ENCODE peak calls at places on chromosomes 7 and 10, in five cellular contexts. One of them, this sample, is unnamed.

GRCh38 chr10:43211030-43211429 is 55.8 kb downstream of the RASGEF1A start:
- DNase-seq in right lobe of liver: peak; percentile 9
- DNase-seq in choroid plexus epithelial cell: peak; percentile 21
- DNase-seq in bronchial epithelial cell: peak; percentile 31
- DNase-seq in upper lobe of right lung: peak; percentile 52
- DNase-seq in this sample: no peak

GRCh38 chr10:597976-598375 is 91.5 kb downstream of the DIP2C start:
- DNase-seq in right lobe of liver: no peak
- DNase-seq in choroid plexus epithelial cell: no peak
- DNase-seq in bronchial epithelial cell: no peak
- DNase-seq in upper lobe of right lung: peak; percentile 57
- DNase-seq in this sample: no peak

GRCh38 chr10:58217612-58218011 is 50.1 kb downstream of the IPMK start:
- DNase-seq in right lobe of liver: no peak
- DNase-seq in choroid plexus epithelial cell: peak; percentile 40
- DNase-seq in bronchial epithelial cell: no peak
- DNase-seq in upper lobe of right lung: no peak
- DNase-seq in this sample: no peak

GRCh38 chr7:107891619-107892366 is 810 bp downstream of the DLD start:
- DNase-seq in right lobe of liver: no peak
- DNase-seq in choroid plexus epithelial cell: peak; percentile 43
- DNase-seq in bronchial epithelial cell: peak; percentile 51
- DNase-seq in upper lobe of right lung: no peak
- DNase-seq in this sample: no peak

GRCh38 chr10:34758447-34758996 is 56.6 kb downstream of the PARD3 start:
- DNase-seq in right lobe of liver: no peak
- DNase-seq in choroid plexus epithelial cell: peak; percentile 60
- DNase-seq in bronchial epithelial cell: peak; percentile 99
- DNase-seq in upper lobe of right lung: no peak
- DNase-seq in this sample: no peak

GRCh38 chr10:48552946-48553564 is 51.8 kb downstream of the ARHGAP22 start:
- DNase-seq in right lobe of liver: no peak
- DNase-seq in choroid plexus epithelial cell: no peak
- DNase-seq in bronchial epithelial cell: no peak
- DNase-seq in upper lobe of right lung: no peak
- DNase-seq in this sample: no peak

GRCh38 chr10:86344714-86345161 is 21.9 kb downstream of the GRID1 start:
- DNase-seq in right lobe of liver: no peak
- DNase-seq in choroid plexus epithelial cell: no peak
- DNase-seq in bronchial epithelial cell: no peak
- DNase-seq in upper lobe of right lung: peak; percentile 55
- DNase-seq in this sample: no peak

GRCh38 chr10:132030898-132031463 is 34.8 kb upstream of the JAKMIP3 start:
- DNase-seq in right lobe of liver: no peak
- DNase-seq in choroid plexus epithelial cell: no peak
- DNase-seq in bronchial epithelial cell: peak; percentile 59
- DNase-seq in upper lobe of right lung: peak; percentile 13
- DNase-seq in this sample: no peak

GRCh38 chr10:76396126-76396525 is 964.7 kb downstream of the LRMDA start:
- DNase-seq in right lobe of liver: no peak
- DNase-seq in choroid plexus epithelial cell: no peak
- DNase-seq in bronchial epithelial cell: no peak
- DNase-seq in upper lobe of right lung: no peak
- DNase-seq in this sample: no peak

GRCh38 chr7:149884016-149884415 is 10.2 kb downstream of the ATP6V0E2 start:
- DNase-seq in right lobe of liver: peak; percentile 75
- DNase-seq in choroid plexus epithelial cell: no peak
- DNase-seq in bronchial epithelial cell: no peak
- DNase-seq in upper lobe of right lung: no peak
- DNase-seq in this sample: no peak

GRCh38 chr10:33238643-33239042 is 95.8 kb downstream of the NRP1 start:
- DNase-seq in right lobe of liver: no peak
- DNase-seq in choroid plexus epithelial cell: peak; percentile 76
- DNase-seq in bronchial epithelial cell: peak; percentile 91
- DNase-seq in upper lobe of right lung: no peak
- DNase-seq in this sample: no peak

GRCh38 chr7:668139-668871 is 58.2 kb upstream of the DNAAF5 start:
- DNase-seq in right lobe of liver: no peak
- DNase-seq in choroid plexus epithelial cell: peak; percentile 89
- DNase-seq in bronchial epithelial cell: no peak
- DNase-seq in upper lobe of right lung: no peak
- DNase-seq in this sample: no peak

GRCh38 chr7:99004781-99005500 is 126.6 kb downstream of the TRRAP start:
- DNase-seq in right lobe of liver: no peak
- DNase-seq in choroid plexus epithelial cell: no peak
- DNase-seq in bronchial epithelial cell: peak; percentile 44
- DNase-seq in upper lobe of right lung: no peak
- DNase-seq in this sample: no peak

GRCh38 chr7:107138696-107139420 is 29.9 kb upstream of the HBP1 start:
- DNase-seq in right lobe of liver: no peak
- DNase-seq in choroid plexus epithelial cell: peak; percentile 16
- DNase-seq in bronchial epithelial cell: no peak
- DNase-seq in upper lobe of right lung: no peak
- DNase-seq in this sample: no peak

GRCh38 chr10:34628174-34628802 is 186.8 kb downstream of the PARD3 start:
- DNase-seq in right lobe of liver: peak; percentile 36
- DNase-seq in choroid plexus epithelial cell: peak; percentile 49
- DNase-seq in bronchial epithelial cell: no peak
- DNase-seq in upper lobe of right lung: no peak
- DNase-seq in this sample: no peak

GRCh38 chr10:33229252-33229943 is 105.1 kb downstream of the NRP1 start:
- DNase-seq in right lobe of liver: no peak
- DNase-seq in choroid plexus epithelial cell: peak; percentile 62
- DNase-seq in bronchial epithelial cell: no peak
- DNase-seq in upper lobe of right lung: no peak
- DNase-seq in this sample: no peak

GRCh38 chr7:156949541-156950380 is at the start of gene NOM1:
- DNase-seq in right lobe of liver: peak; percentile 91
- DNase-seq in choroid plexus epithelial cell: peak; percentile 86
- DNase-seq in bronchial epithelial cell: peak; percentile 54
- DNase-seq in upper lobe of right lung: peak; percentile 96
- DNase-seq in this sample: peak; percentile 63

GRCh38 chr7:107118109-107118900 is 50.5 kb upstream of the HBP1 start:
- DNase-seq in right lobe of liver: no peak
- DNase-seq in choroid plexus epithelial cell: peak; percentile 48
- DNase-seq in bronchial epithelial cell: no peak
- DNase-seq in upper lobe of right lung: no peak
- DNase-seq in this sample: no peak

GRCh38 chr7:110090113-110090820 is 1000.7 kb upstream of the LRRN3 start:
- DNase-seq in right lobe of liver: no peak
- DNase-seq in choroid plexus epithelial cell: peak; percentile 77
- DNase-seq in bronchial epithelial cell: peak; percentile 51
- DNase-seq in upper lobe of right lung: no peak
- DNase-seq in this sample: peak; percentile 25

GRCh38 chr7:25311346-25311745 is 83.1 kb upstream of the NPVF start:
- DNase-seq in right lobe of liver: no peak
- DNase-seq in choroid plexus epithelial cell: no peak
- DNase-seq in bronchial epithelial cell: peak; percentile 91
- DNase-seq in upper lobe of right lung: no peak
- DNase-seq in this sample: no peak

GRCh38 chr7:44223362-44224114 is 22.8 kb downstream of the YKT6 start:
- DNase-seq in right lobe of liver: peak; percentile 10
- DNase-seq in choroid plexus epithelial cell: no peak
- DNase-seq in bronchial epithelial cell: no peak
- DNase-seq in upper lobe of right lung: peak; percentile 55
- DNase-seq in this sample: no peak

GRCh38 chr7:117781707-117782106 is 91.5 kb downstream of the CTTNBP2 start:
- DNase-seq in right lobe of liver: no peak
- DNase-seq in choroid plexus epithelial cell: peak; percentile 3
- DNase-seq in bronchial epithelial cell: peak; percentile 73
- DNase-seq in upper lobe of right lung: no peak
- DNase-seq in this sample: no peak

GRCh38 chr10:5665380-5666323 is 743 bp downstream of the ASB13 start:
- DNase-seq in right lobe of liver: peak; percentile 49
- DNase-seq in choroid plexus epithelial cell: no peak
- DNase-seq in bronchial epithelial cell: peak; percentile 19
- DNase-seq in upper lobe of right lung: peak; percentile 76
- DNase-seq in this sample: no peak

GRCh38 chr7:147485660-147486210 is 1104.8 kb upstream of the C7orf33 start:
- DNase-seq in right lobe of liver: no peak
- DNase-seq in choroid plexus epithelial cell: no peak
- DNase-seq in bronchial epithelial cell: no peak
- DNase-seq in upper lobe of right lung: no peak
- DNase-seq in this sample: no peak

GRCh38 chr10:14594878-14595525 is 179.7 kb downstream of the FAM107B start:
- DNase-seq in right lobe of liver: no peak
- DNase-seq in choroid plexus epithelial cell: no peak
- DNase-seq in bronchial epithelial cell: no peak
- DNase-seq in upper lobe of right lung: no peak
- DNase-seq in this sample: no peak

GRCh38 chr10:14592026-14592425 is 182.7 kb downstream of the FAM107B start:
- DNase-seq in right lobe of liver: peak; percentile 61
- DNase-seq in choroid plexus epithelial cell: no peak
- DNase-seq in bronchial epithelial cell: peak; percentile 55
- DNase-seq in upper lobe of right lung: no peak
- DNase-seq in this sample: no peak

GRCh38 chr10:14595526-14596182 is 179.0 kb downstream of the FAM107B start:
- DNase-seq in right lobe of liver: no peak
- DNase-seq in choroid plexus epithelial cell: no peak
- DNase-seq in bronchial epithelial cell: no peak
- DNase-seq in upper lobe of right lung: no peak
- DNase-seq in this sample: no peak

GRCh38 chr10:14593806-14594205 is 180.9 kb downstream of the FAM107B start:
- DNase-seq in right lobe of liver: no peak
- DNase-seq in choroid plexus epithelial cell: no peak
- DNase-seq in bronchial epithelial cell: no peak
- DNase-seq in upper lobe of right lung: no peak
- DNase-seq in this sample: no peak

DNA sequence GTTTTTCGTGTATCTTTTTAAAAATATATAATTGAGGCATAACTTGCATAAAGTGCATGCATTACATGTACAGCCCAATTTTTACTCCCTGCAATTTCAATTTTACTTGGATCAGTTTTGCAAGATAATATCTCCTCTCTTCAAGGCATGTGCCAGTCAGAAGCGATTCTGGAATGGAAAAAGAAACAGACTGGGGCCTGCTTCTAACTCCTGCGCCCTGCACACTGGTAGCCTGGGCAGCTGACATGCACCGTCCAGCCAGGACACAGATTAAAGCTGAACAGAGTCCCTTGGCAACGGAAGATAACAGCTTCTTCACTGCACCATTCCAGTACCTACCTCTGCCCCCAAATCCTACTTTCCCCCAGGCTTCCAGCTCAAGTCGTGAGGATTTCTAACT is 182.1 kb downstream of the FAM107B start:
- DNase-seq in right lobe of liver: no peak
- DNase-seq in choroid plexus epithelial cell: no peak
- DNase-seq in bronchial epithelial cell: no peak
- DNase-seq in upper lobe of right lung: no peak
- DNase-seq in this sample: no peak
- H3K4me3 ChIP-seq in right lobe of liver: no peak overlapping the region
- H3K4me3 ChIP-seq in choroid plexus epithelial cell: no peak overlapping the region
- H3K4me3 ChIP-seq in bronchial epithelial cell: no peak overlapping the region
- H3K4me3 ChIP-seq in upper lobe of right lung: no peak overlapping the region
- H3K4me3 ChIP-seq in this sample: no peak overlapping the region

DNA sequence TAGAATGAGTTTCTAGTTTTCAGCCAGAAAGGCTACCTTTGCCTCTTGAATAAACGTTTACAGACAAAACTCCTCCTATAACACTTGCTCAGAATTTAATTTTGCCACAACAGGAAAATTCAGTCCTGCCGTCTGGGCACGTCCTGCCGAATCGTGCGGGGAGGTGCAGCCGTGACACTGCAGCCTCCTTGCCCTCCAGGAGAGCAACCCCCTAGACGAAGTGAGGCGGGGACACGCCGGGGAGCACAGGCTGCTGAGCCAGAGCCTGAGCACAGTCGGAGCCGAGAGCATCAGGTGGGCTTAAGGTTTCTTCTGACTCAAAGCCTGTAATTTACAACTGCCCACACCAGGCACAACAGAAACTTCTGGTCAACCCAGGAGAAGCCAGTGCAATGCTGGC is 102.3 kb downstream of the DYNC2I1 start:
- DNase-seq in right lobe of liver: no peak
- DNase-seq in choroid plexus epithelial cell: no peak
- DNase-seq in bronchial epithelial cell: no peak
- DNase-seq in upper lobe of right lung: no peak
- DNase-seq in this sample: no peak
- H3K4me3 ChIP-seq in right lobe of liver: no peak overlapping the region
- H3K4me3 ChIP-seq in choroid plexus epithelial cell: no peak overlapping the region
- H3K4me3 ChIP-seq in bronchial epithelial cell: no peak overlapping the region
- H3K4me3 ChIP-seq in upper lobe of right lung: peak overlapping the region; percentile 33
- H3K4me3 ChIP-seq in this sample: no peak overlapping the region

GRCh38 chr7:32062150-32062549 is 8.1 kb downstream of the PDE1C start:
- DNase-seq in right lobe of liver: no peak
- DNase-seq in choroid plexus epithelial cell: peak; percentile 22
- DNase-seq in bronchial epithelial cell: peak; percentile 2
- DNase-seq in upper lobe of right lung: peak; percentile 70
- DNase-seq in this sample: peak; percentile 31

GRCh38 chr7:32058017-32058416 is 12.2 kb downstream of the PDE1C start:
- DNase-seq in right lobe of liver: no peak
- DNase-seq in choroid plexus epithelial cell: no peak
- DNase-seq in bronchial epithelial cell: no peak
- DNase-seq in upper lobe of right lung: no peak
- DNase-seq in this sample: no peak

GRCh38 chr7:32056767-32057166 is 13.4 kb downstream of the PDE1C start:
- DNase-seq in right lobe of liver: no peak
- DNase-seq in choroid plexus epithelial cell: no peak
- DNase-seq in bronchial epithelial cell: no peak
- DNase-seq in upper lobe of right lung: no peak
- DNase-seq in this sample: no peak

GRCh38 chr7:32061346-32061745 is 8.9 kb downstream of the PDE1C start:
- DNase-seq in right lobe of liver: no peak
- DNase-seq in choroid plexus epithelial cell: no peak
- DNase-seq in bronchial epithelial cell: no peak
- DNase-seq in upper lobe of right lung: no peak
- DNase-seq in this sample: no peak

DNA sequence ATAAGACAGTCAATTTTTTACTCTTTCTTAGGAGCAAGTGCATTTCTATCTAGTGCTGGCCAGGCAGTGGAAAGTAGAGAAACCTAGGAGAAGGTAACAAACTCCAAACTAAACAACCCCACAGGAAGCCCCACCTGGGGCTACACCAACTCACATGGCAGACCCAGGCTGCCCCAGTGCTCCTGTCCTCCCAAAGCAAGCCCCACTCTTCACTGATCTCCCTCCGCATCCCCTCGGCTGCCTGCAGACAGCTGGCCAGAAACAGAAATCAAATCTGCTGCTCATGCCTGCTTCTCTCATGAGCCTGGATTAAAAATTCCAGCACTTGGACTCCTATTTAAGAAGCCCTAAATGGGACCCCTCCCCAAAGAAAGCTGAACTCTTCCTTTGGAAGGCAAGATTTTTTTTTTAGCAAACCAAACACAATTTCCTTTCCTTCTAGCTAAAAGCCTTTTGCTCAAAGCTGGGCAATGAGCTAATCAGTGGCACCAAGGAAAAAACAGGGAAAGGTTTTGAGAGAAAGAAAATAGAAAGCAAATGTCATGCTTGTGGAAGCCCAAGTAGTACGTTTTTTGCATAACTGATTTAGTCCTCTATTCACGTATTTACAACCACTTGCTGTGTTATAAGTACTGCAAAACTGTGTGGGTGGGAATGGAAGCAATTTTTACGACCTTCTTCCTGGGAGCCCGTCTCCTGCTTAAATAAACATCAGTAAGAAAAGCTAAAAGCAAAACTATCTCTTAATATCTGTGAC is 10.7 kb downstream of the PDE1C start:
- DNase-seq in right lobe of liver: no peak
- DNase-seq in choroid plexus epithelial cell: peak; percentile 8
- DNase-seq in bronchial epithelial cell: no peak
- DNase-seq in upper lobe of right lung: no peak
- DNase-seq in this sample: no peak
- H3K4me3 ChIP-seq in right lobe of liver: no peak overlapping the region
- H3K4me3 ChIP-seq in choroid plexus epithelial cell: no peak overlapping the region
- H3K4me3 ChIP-seq in bronchial epithelial cell: no peak overlapping the region
- H3K4me3 ChIP-seq in upper lobe of right lung: peak overlapping the region; percentile 20
- H3K4me3 ChIP-seq in this sample: no peak overlapping the region

GRCh38 chr10:4132216-4132556 is 347.2 kb upstream of the KLF6 start:
- DNase-seq in right lobe of liver: no peak
- DNase-seq in choroid plexus epithelial cell: no peak
- DNase-seq in bronchial epithelial cell: no peak
- DNase-seq in upper lobe of right lung: no peak
- DNase-seq in this sample: no peak
- H3K4me3 ChIP-seq in right lobe of liver: no peak overlapping the region
- H3K4me3 ChIP-seq in choroid plexus epithelial cell: no peak overlapping the region
- H3K4me3 ChIP-seq in bronchial epithelial cell: no peak overlapping the region
- H3K4me3 ChIP-seq in upper lobe of right lung: no peak overlapping the region
- H3K4me3 ChIP-seq in this sample: no peak overlapping the region

This sample was measured in Jurkat, Clone E6-1.